ENCODE peak calls at places on chromosomes 11 and 22, in four cellular contexts. P is adrenal gland, U is MM.1S, F is right lobe of liver. X is an unnamed sample. For H3K4me1, the result is how much of the 10 kb centered on the place peaks cover.

GRCh38 chr22:43213066-43213465 is 26.1 kb upstream of the TTLL12 start:
- DNase-seq in P (no peak), U (no peak), F (no peak), X (no peak)

GRCh38 chr22:32325416-32325801 is 32.3 kb upstream of the RFPL3 start:
- DNase-seq in P (no peak), U (no peak), F (no peak), X (no peak)

GRCh38 chr11:15117751-15118150 is 3.0 kb downstream of the INSC start:
- DNase-seq in P (no peak), U (no peak), F (no peak), X (no peak)

GRCh38 chr11:134047586-134047999 is 21.3 kb upstream of the JAM3 start:
- DNase-seq in P (peak), U (no peak), F (peak), X (no peak)

GRCh38 chr11:106276859-106277436 is 199.5 kb downstream of the AASDHPPT start:
- DNase-seq in P (no peak), U (no peak), F (no peak), X (peak)

GRCh38 chr11:134750619-134751018 is 338.6 kb upstream of the B3GAT1 start:
- DNase-seq in P (no peak), U (no peak), F (no peak), X (no peak)

GRCh38 chr11:35649984-35650383 is 12.6 kb upstream of the TRIM44 start:
- DNase-seq in P (no peak), U (no peak), F (no peak), X (peak)

GRCh38 chr11:111166655-111167054 is 78.9 kb upstream of the POU2AF2 start:
- DNase-seq in P (no peak), U (no peak), F (no peak), X (no peak)

GRCh38 chr11:207213-208176 is at the start of the genes BET1L and RIC8A:
- DNase-seq in P (peak), U (peak), F (peak), X (peak)

GRCh38 chr22:37206118-37206840 is 6.0 kb downstream of the SSTR3 start:
- DNase-seq in P (no peak), U (no peak), F (no peak), X (no peak)

GRCh38 chr22:19431641-19432091 is at the start of gene HIRA:
- DNase-seq in P (peak), U (peak), F (peak), X (peak)

GRCh38 chr22:19434829-19435580 is 2.7 kb downstream of the MRPL40 start:
- DNase-seq in P (no peak), U (no peak), F (no peak), X (no peak)

GRCh38 chr22:19432092-19432844 is at the start of gene MRPL40:
- DNase-seq in P (peak), U (peak), F (peak), X (peak)

GRCh38 chr22:19429950-19430889 is 1.3 kb downstream of the HIRA start:
- DNase-seq in P (peak), U (peak), F (peak), X (no peak)

GRCh38 chr22:19430890-19431541 is 517 bp downstream of the HIRA start:
- DNase-seq in P (peak), U (peak), F (peak), X (peak)
- H3K4me1 ChIP-seq in P (under half), U (under half), F (under half), X (under half)

GRCh38 chr11:34105079-34105956 is at the start of gene NAT10:
- DNase-seq in P (peak), U (peak), F (peak), X (peak)
- TF ChIP-seq CTCF in P (no peak), U (peak), F (no peak), X (no peak)

GRCh38 chr22:38570841-38571364 is 920 bp upstream of the DMC1 start:
- DNase-seq in P (peak), U (peak), F (no peak), X (no peak)

GRCh38 chr22:38566726-38567504 is 3.1 kb downstream of the DMC1 start:
- DNase-seq in P (no peak), U (no peak), F (no peak), X (no peak)

GRCh38 chr22:38569972-38570840 is at the start of gene DMC1:
- DNase-seq in P (peak), U (peak), F (peak), X (peak)

GRCh38 chr22:38567531-38568245 is 2.3 kb downstream of the DMC1 start:
- DNase-seq in P (no peak), U (no peak), F (no peak), X (no peak)

DNA sequence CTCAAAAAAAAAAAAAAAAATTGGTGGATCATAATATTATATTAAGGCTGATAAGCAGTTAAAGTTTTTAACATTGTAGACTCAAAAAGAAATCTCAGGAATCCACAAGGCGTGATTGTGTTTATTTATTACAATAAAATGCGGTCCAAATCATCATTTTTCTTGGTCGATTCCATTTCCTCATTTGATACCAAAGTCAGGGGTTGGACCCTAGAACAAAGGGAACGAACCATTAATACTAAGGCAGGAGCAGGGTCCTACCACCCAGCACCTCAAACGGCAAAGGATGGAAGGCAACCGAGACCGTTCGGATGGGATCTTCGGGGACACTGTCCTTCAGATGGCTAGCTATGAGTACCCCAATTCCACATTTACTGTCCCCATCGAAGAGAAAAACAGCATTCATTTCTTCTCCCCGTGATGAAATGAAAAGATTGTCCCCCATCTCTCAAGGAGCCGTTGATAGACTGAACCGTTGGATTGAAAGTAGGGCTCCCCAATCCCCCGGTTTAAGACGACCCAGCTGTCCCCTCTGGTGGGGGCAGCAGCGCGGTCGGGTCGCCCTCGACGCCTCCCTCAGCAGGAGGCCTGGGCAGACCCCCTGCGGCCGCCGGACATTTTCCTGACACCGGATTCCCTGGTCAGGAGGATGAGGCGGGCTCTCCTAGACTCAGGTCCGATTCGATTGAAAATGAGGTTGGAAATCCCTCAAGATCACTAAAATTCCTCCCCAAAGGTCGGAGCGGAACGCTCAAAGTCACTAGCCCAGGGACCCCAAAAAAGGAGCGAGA is 607 bp downstream of the DMC1 start:
- DNase-seq in P (no peak), U (no peak), F (no peak), X (no peak)
- H3K4me3 ChIP-seq in P (peak), U (peak), F (peak), X (peak)

GRCh38 chr11:19774817-19775600 is 62.4 kb downstream of the NAV2 start:
- DNase-seq in P (no peak), U (no peak), F (no peak), X (no peak)
- H3K4me1 ChIP-seq in P (under half), U (under half), F (under half), X (under half)

DNA sequence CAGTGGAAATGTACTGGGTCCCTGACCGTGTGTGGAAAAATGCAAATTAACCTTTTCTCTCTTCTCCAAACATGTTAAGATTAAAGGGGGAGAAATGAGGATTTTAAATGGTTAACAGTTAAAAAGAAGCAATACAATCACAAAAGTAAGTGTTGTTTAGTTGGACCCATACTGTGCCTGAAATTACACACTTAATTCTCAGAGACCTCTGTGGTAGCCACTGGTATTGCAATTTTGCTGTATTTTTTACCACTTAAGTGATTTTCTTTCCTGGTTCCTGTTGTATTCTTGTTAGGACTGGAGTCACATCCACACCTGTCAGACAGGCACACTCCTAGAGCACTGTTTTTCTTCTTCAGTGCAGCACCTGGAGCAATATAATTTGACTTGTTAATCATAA is 179.6 kb upstream of the PDGFD start:
- DNase-seq in P (no peak), U (no peak), F (no peak), X (no peak)
- TF ChIP-seq CTCF in P (peak), U (peak), F (no peak), X (peak)